ENCODE peak calls at places on chromosomes 6 and 20, in four cellular contexts. E, V, L and Q are unnamed samples.

GRCh38 chr20:40932436-40932835 is 96.2 kb upstream of the TOP1 start:
- DNase-seq in L (no peak), E (no peak), V (no peak), Q (no peak)

GRCh38 chr20:13302647-13303425 is 81.8 kb downstream of the ISM1 start:
- DNase-seq in E (no peak), V (no peak), L (peak; percentile 53), Q (peak; percentile 70)

GRCh38 chr6:106107043-106107613 is 21.0 kb downstream of the PRDM1 start:
- DNase-seq in L (no peak), V (no peak), E (no peak), Q (no peak)

GRCh38 chr20:8305449-8305978 is 173.4 kb downstream of the PLCB1 start:
- DNase-seq in L (peak; percentile 71), E (peak; percentile 85), V (no peak), Q (peak; percentile 26)

GRCh38 chr6:13710552-13711383 is 867 bp downstream of the RANBP9 start:
- DNase-seq in E (peak; percentile 57), V (no peak), L (peak; percentile 65), Q (peak; percentile 81)

GRCh38 chr6:136326038-136326561 is 36.5 kb upstream of the BCLAF1 start:
- DNase-seq in E (no peak), L (peak; percentile 38), V (no peak), Q (no peak)

GRCh38 chr20:62804632-62805364 is at the start of gene OGFR:
- DNase-seq in V (no peak), L (peak; percentile 79), E (peak; percentile 87), Q (peak; percentile 97)

GRCh38 chr6:16318538-16318937 is 80.2 kb downstream of the GMPR start:
- DNase-seq in E (no peak), V (no peak), L (no peak), Q (no peak)

GRCh38 chr6:53309059-53309896 is 39.5 kb downstream of the ELOVL5 start:
- DNase-seq in V (no peak), E (peak; percentile 51), L (no peak), Q (no peak)

GRCh38 chr6:53611342-53611741 is 54.2 kb downstream of the KLHL31 start:
- DNase-seq in E (no peak), V (no peak), L (no peak), Q (no peak)

GRCh38 chr20:57582432-57583288 is 21.8 kb downstream of the PCK1 start:
- DNase-seq in L (peak; percentile 70), V (no peak), E (no peak), Q (peak; percentile 85)

GRCh38 chr20:48879609-48880008 is 41.9 kb upstream of the ARFGEF2 start:
- DNase-seq in V (no peak), L (no peak), E (no peak), Q (no peak)

GRCh38 chr20:45212831-45213230 is 6.0 kb downstream of the SEMG1 start:
- DNase-seq in L (no peak), V (no peak), E (no peak), Q (no peak)

GRCh38 chr20:5279661-5280060 is 37.1 kb downstream of the PROKR2 start:
- DNase-seq in L (no peak), V (no peak), E (no peak), Q (no peak)

GRCh38 chr20:8744228-8744844 is 324.6 kb upstream of the PLCB4 start:
- DNase-seq in E (no peak), V (no peak), L (no peak), Q (no peak)

GRCh38 chr6:108621117-108621516 is 60.4 kb downstream of the FOXO3 start:
- DNase-seq in L (no peak), V (no peak), E (no peak), Q (no peak)

GRCh38 chr6:37882724-37883413 is 63.3 kb downstream of the ZFAND3 start:
- DNase-seq in E (no peak), V (no peak), L (peak; percentile 32), Q (no peak)

DNA sequence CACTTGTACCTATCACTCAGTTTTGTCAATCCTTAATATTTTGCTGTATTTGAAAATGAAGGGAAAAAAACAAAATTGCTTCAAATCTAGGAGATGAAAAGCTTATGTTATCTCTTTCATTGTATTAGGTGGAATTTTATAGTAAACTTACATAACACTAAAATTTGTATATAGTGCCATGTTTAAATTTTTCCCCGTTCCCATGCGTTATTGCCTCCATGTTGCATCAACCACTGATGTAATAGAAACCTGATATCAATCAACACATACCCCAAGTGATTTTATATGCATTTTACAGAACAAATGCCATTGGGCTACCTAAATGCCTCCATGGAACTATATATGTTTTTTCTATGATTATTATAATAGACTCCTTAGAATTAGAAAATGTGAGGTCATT is 14.8 kb upstream of the TREM2 start:
- DNase-seq in E (no peak), L (no peak), V (no peak), Q (no peak)
- H3K4me3 ChIP-seq in E (no peak overlapping the region), L (no peak overlapping the region), V (no peak overlapping the region), Q (no peak overlapping the region)

GRCh38 chr20:51083447-51083846 is 60.5 kb upstream of the KCNG1 start:
- DNase-seq in V (no peak), L (no peak), E (no peak), Q (no peak)

GRCh38 chr20:51079488-51079887 is 56.6 kb upstream of the KCNG1 start:
- DNase-seq in L (no peak), E (no peak), V (no peak), Q (no peak)

GRCh38 chr20:51085761-51086160 is 62.9 kb upstream of the KCNG1 start:
- DNase-seq in V (no peak), E (no peak), L (no peak), Q (no peak)

GRCh38 chr20:51084598-51084997 is 61.7 kb upstream of the KCNG1 start:
- DNase-seq in V (no peak), L (no peak), E (no peak), Q (no peak)

GRCh38 chr20:51082988-51083387 is 60.1 kb upstream of the KCNG1 start:
- DNase-seq in E (no peak), L (no peak), V (no peak), Q (no peak)
- H3K27me3 ChIP-seq in E (peaks cover 4% of the 10 kb centered on the region), L (peaks cover 21% of the 10 kb centered on the region), V (peaks cover 29% of the 10 kb centered on the region), Q (no peaks in the 10 kb centered on the region)

DNA sequence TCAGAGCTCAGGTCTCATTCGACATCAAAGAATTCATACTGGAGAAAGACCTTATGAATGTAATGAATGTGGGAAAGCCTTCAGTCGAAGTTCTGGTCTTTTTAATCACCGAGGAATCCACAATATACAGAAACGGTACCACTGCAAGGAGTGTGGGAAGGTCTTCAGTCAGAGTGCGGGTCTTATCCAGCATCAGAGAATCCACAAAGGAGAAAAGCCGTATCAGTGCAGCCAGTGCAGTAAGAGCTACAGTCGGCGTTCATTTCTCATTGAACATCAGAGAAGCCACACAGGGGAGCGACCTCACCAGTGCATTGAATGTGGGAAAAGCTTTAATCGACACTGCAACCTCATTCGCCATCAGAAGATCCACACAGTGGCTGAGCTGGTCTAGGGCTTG is 7.7 kb downstream of the ZSCAN9 start:
- DNase-seq in V (no peak), L (no peak), E (no peak), Q (no peak)
- H3K36me3 ChIP-seq in V (peaks cover 9% of the 10 kb centered on the region), L (no peaks in the 10 kb centered on the region), E (no peaks in the 10 kb centered on the region), Q (peaks cover 12% of the 10 kb centered on the region)

GRCh38 chr6:131367206-131367873 is 205.7 kb upstream of the ARG1 start:
- DNase-seq in V (no peak), L (peak; percentile 58), E (no peak), Q (no peak)

GRCh38 chr6:131366223-131366622 is 206.8 kb upstream of the ARG1 start:
- DNase-seq in L (no peak), E (no peak), V (no peak), Q (no peak)

GRCh38 chr6:131362696-131363095 is 210.3 kb upstream of the ARG1 start:
- DNase-seq in L (no peak), E (no peak), V (no peak), Q (no peak)

GRCh38 chr6:131372535-131372934 is 200.5 kb upstream of the ARG1 start:
- DNase-seq in E (no peak), L (no peak), V (no peak), Q (no peak)

GRCh38 chr6:131368077-131368911 is 204.7 kb upstream of the ARG1 start:
- DNase-seq in L (peak; percentile 28), V (no peak), E (no peak), Q (no peak)
- H3K4me3 ChIP-seq in L (no peak overlapping the region), V (no peak overlapping the region), E (no peak overlapping the region), Q (no peak overlapping the region)

GRCh38 chr6:1602356-1602713 is 7.4 kb upstream of the FOXC1 start:
- DNase-seq in E (no peak), V (no peak), L (no peak), Q (no peak)
- H3K27me3 ChIP-seq in E (peaks cover 75% of the 10 kb centered on the region), V (peaks cover 29% of the 10 kb centered on the region), L (peaks cover 65% of the 10 kb centered on the region), Q (peaks cover 39% of the 10 kb centered on the region)

GRCh38 chr6:149593443-149593842 is 27.3 kb downstream of the GINM1 start:
- DNase-seq in L (no peak), E (no peak), V (no peak), Q (no peak)
- H3K36me3 ChIP-seq in L (no peaks in the 10 kb centered on the region), E (peaks cover 17% of the 10 kb centered on the region), V (peaks cover 16% of the 10 kb centered on the region), Q (peaks cover 22% of the 10 kb centered on the region)

GRCh38 chr6:152698692-152699091 is 995 bp downstream of the MYCT1 start:
- DNase-seq in E (no peak), V (no peak), L (no peak), Q (no peak)
- H3K4me3 ChIP-seq in E (no peak overlapping the region), V (no peak overlapping the region), L (no peak overlapping the region), Q (no peak overlapping the region)